ENCODE peak calls at places on chromosomes 3 and 15, in ten cellular contexts. A, E, T, B, N, K, Y, I, G and F are unnamed samples.

GRCh38 chr15:57205999-57206398 is 170.3 kb upstream of the CGNL1 start:
- DNase-seq in A (no peak), E (no peak), T (no peak), B (no peak), N (no peak), K (no peak), Y (no peak), I (no peak), G (no peak), F (no peak)

GRCh38 chr15:71755571-71755970 is 54.8 kb upstream of the NR2E3 start:
- DNase-seq in A (no peak), E (no peak), T (no peak), B (no peak), N (no peak), K (no peak), Y (no peak), I (no peak), G (no peak), F (no peak)

GRCh38 chr15:48671381-48672022 is 26.0 kb upstream of the FBN1 start:
- DNase-seq in A (no peak), E (no peak), T (no peak), B (peak), N (no peak), K (no peak), Y (no peak), I (no peak), G (peak), F (no peak)

GRCh38 chr3:34783881-34784280 is 855.4 kb upstream of the ARPP21 start:
- DNase-seq in A (no peak), E (no peak), T (no peak), B (no peak), N (no peak), K (no peak), Y (no peak), I (no peak), G (no peak), F (no peak)

GRCh38 chr3:164806188-164806587 is 272.1 kb downstream of the SI start:
- DNase-seq in A (no peak), E (no peak), T (no peak), B (no peak), N (no peak), K (no peak), Y (no peak), I (no peak), G (peak), F (no peak)

GRCh38 chr3:12515631-12516030 is 29.7 kb downstream of the MKRN2OS start:
- DNase-seq in A (no peak), E (no peak), T (no peak), B (no peak), N (no peak), K (no peak), Y (no peak), I (no peak), G (no peak), F (no peak)

GRCh38 chr3:62758296-62759066 is 116.7 kb downstream of the CADPS start:
- DNase-seq in A (no peak), E (no peak), T (no peak), B (no peak), N (no peak), K (no peak), Y (no peak), I (no peak), G (no peak), F (no peak)

GRCh38 chr3:38003371-38003816 is 12.8 kb downstream of the VILL start:
- DNase-seq in A (no peak), E (peak), T (no peak), B (peak), N (peak), K (peak), Y (no peak), I (no peak), G (peak), F (peak)